ENCODE peak calls at places on chromosomes 11 and 22, in five cellular contexts. A, H, Y, B and R are unnamed samples. For H3K4me1, the result is how much of the 10 kb centered on the place peaks cover.

GRCh38 chr11:47905358-47906059 is 57.4 kb upstream of the NUP160 start:
- DNase-seq in A (no peak), H (no peak), Y (no peak), B (no peak), R (no peak)

GRCh38 chr22:38700789-38701628 is at the start of gene JOSD1:
- DNase-seq in Y (peak), B (peak), H (peak), A (peak), R (peak)

GRCh38 chr22:49827853-49828598 is at the start of gene BRD1:
- DNase-seq in Y (no peak), B (no peak), A (peak), H (no peak), R (peak)

GRCh38 chr22:42695294-42695693 is 25.4 kb downstream of the A4GALT start:
- DNase-seq in Y (no peak), A (no peak), B (no peak), H (peak), R (peak)

GRCh38 chr11:126147268-126148111 is 64.0 kb downstream of the RPUSD4 start:
- DNase-seq in H (no peak), Y (no peak), B (no peak), A (no peak), R (no peak)

GRCh38 chr22:31893460-31893859 is 50.9 kb upstream of the YWHAH start:
- DNase-seq in A (no peak), B (no peak), H (no peak), Y (no peak), R (no peak)

GRCh38 chr11:76221365-76221764 is 15.1 kb upstream of the WNT11 start:
- DNase-seq in H (no peak), Y (no peak), B (no peak), A (no peak), R (no peak)

GRCh38 chr22:31278643-31279326 is 13.5 kb downstream of the PIK3IP1 start:
- DNase-seq in A (no peak), Y (peak), H (no peak), B (no peak), R (no peak)

GRCh38 chr11:44993971-44994705 is 43.5 kb upstream of the TP53I11 start:
- DNase-seq in A (no peak), Y (no peak), H (no peak), B (no peak), R (no peak)

GRCh38 chr11:8242480-8243280 is 21.0 kb downstream of the LMO1 start:
- DNase-seq in A (no peak), H (no peak), B (no peak), Y (no peak), R (no peak)

GRCh38 chr11:117110294-117110950 is 12.2 kb upstream of the SIK3 start:
- DNase-seq in Y (no peak), H (no peak), B (no peak), A (no peak), R (peak)

GRCh38 chr11:46122955-46123354 is 1.7 kb upstream of the PHF21A start:
- DNase-seq in H (no peak), B (no peak), A (peak), Y (no peak), R (no peak)

GRCh38 chr11:76803023-76803422 is 19.9 kb downstream of the TSKU start:
- DNase-seq in B (no peak), H (peak), A (no peak), Y (no peak), R (no peak)

GRCh38 chr11:112477929-112478317 is 217.3 kb upstream of the PLET1 start:
- DNase-seq in Y (no peak), H (no peak), B (peak), A (no peak), R (no peak)

GRCh38 chr11:73275381-73275750 is 3.2 kb downstream of the P2RY6 start:
- DNase-seq in Y (no peak), B (no peak), A (no peak), H (no peak), R (peak)

GRCh38 chr22:21047035-21047661 is 1.4 kb downstream of the LRRC74B start:
- DNase-seq in H (no peak), B (no peak), A (no peak), Y (no peak), R (peak)

GRCh38 chr22:45946805-45947600 is 30.0 kb downstream of the WNT7B start:
- DNase-seq in A (no peak), B (no peak), H (no peak), Y (no peak), R (no peak)

GRCh38 chr11:86991341-86991740 is 36.1 kb upstream of the FZD4 start:
- DNase-seq in Y (no peak), A (no peak), H (no peak), B (no peak), R (no peak)

GRCh38 chr11:22539851-22540376 is 85.7 kb downstream of the FANCF start:
- DNase-seq in B (no peak), A (no peak), H (no peak), Y (no peak), R (no peak)

GRCh38 chr11:46918087-46918751 is at the start of gene LRP4:
- DNase-seq in H (no peak), A (peak), Y (no peak), B (no peak), R (no peak)

GRCh38 chr11:115452245-115452644 is 52.0 kb downstream of the CADM1 start:
- DNase-seq in H (no peak), B (no peak), Y (no peak), A (no peak), R (no peak)

GRCh38 chr22:34841911-34842310 is 224.0 kb upstream of the ISX start:
- DNase-seq in H (no peak), A (no peak), Y (no peak), B (no peak), R (no peak)

GRCh38 chr11:121416909-121417567 is 35.1 kb upstream of the SORL1 start:
- DNase-seq in A (peak), B (peak), Y (peak), H (peak), R (peak)

GRCh38 chr11:29518389-29519174 is 498.2 kb downstream of the KCNA4 start:
- DNase-seq in A (no peak), H (no peak), Y (no peak), B (no peak), R (no peak)

GRCh38 chr11:7056828-7057513 is 31.8 kb upstream of the RBMXL2 start:
- DNase-seq in Y (no peak), B (no peak), H (no peak), A (no peak), R (no peak)

GRCh38 chr22:28052818-28053217 is 133.8 kb upstream of the PITPNB start:
- DNase-seq in H (no peak), B (no peak), Y (no peak), A (no peak), R (no peak)

GRCh38 chr11:30917859-30918478 is 331.8 kb upstream of the MPPED2 start:
- DNase-seq in Y (no peak), H (no peak), A (peak), B (no peak), R (no peak)

GRCh38 chr11:128931661-128932060 is 11.0 kb downstream of the TP53AIP1 start:
- DNase-seq in H (no peak), A (no peak), Y (no peak), B (peak), R (no peak)

GRCh38 chr22:31106651-31107205 is 640 bp downstream of the SELENOM start:
- DNase-seq in B (no peak), A (peak), H (no peak), Y (no peak), R (no peak)

GRCh38 chr11:14331476-14332136 is 27.4 kb downstream of the RRAS2 start:
- DNase-seq in B (no peak), A (no peak), H (no peak), Y (no peak), R (no peak)
- H3K4me1 ChIP-seq in B (under half), A (under half), H (under half), Y (under half), R (under half)

GRCh38 chr11:113874096-113874919 is 1.1 kb downstream of the USP28 start:
- DNase-seq in B (no peak), Y (peak), H (no peak), A (no peak), R (no peak)

GRCh38 chr11:113873241-113873626 is 2.1 kb downstream of the USP28 start:
- DNase-seq in H (no peak), Y (no peak), B (no peak), A (no peak), R (no peak)

GRCh38 chr11:113876074-113876797 is 864 bp upstream of the USP28 start:
- DNase-seq in A (no peak), H (no peak), B (no peak), Y (no peak), R (no peak)

GRCh38 chr11:113875414-113876073 is at the start of gene USP28:
- DNase-seq in Y (peak), B (peak), A (peak), H (peak), R (peak)

GRCh38 chr11:113874920-113875413 is 405 bp downstream of the USP28 start:
- DNase-seq in Y (peak), H (no peak), A (no peak), B (no peak), R (no peak)
- H3K27ac ChIP-seq in Y (peak), H (peak), A (peak), B (peak), R (no peak)

GRCh38 chr11:43680521-43681505 is at the start of gene HSD17B12:
- DNase-seq in H (peak), A (peak), B (peak), Y (peak), R (peak)
- H3K4me3 ChIP-seq in H (peak), A (peak), B (peak), Y (peak), R (peak)

GRCh38 chr11:63564785-63565350 is 1.7 kb upstream of the PLAAT2 start:
- DNase-seq in A (no peak), H (no peak), B (peak), Y (no peak), R (no peak)
- H3K4me1 ChIP-seq in A (under half), H (under half), B (under half), Y (half or more), R (under half)